ENCODE peak calls at places on chromosomes 5 and 9, in four cellular contexts. L is GM12878, I is K562, U is A549. H is an unnamed sample.

GRCh38 chr9:89115426-89115825 is 63.2 kb downstream of the SHC3 start:
- DNase-seq in L (no peak), I (no peak), U (no peak), H (no peak)

GRCh38 chr9:96087669-96088299 is 212.3 kb downstream of the ERCC6L2 start:
- DNase-seq in L (no peak), I (no peak), U (peak), H (no peak)

GRCh38 chr9:109036744-109037680 is 23.7 kb upstream of the CTNNAL1 start:
- DNase-seq in L (no peak), I (no peak), U (no peak), H (no peak)

GRCh38 chr5:43332401-43332800 is 19.2 kb upstream of the HMGCS1 start:
- DNase-seq in L (no peak), I (no peak), U (no peak), H (no peak)

GRCh38 chr5:164708831-164709230 is 1203.4 kb downstream of the MAT2B start:
- DNase-seq in L (no peak), I (no peak), U (no peak), H (no peak)

GRCh38 chr9:2199999-2200796 is 185.1 kb downstream of the SMARCA2 start:
- DNase-seq in L (no peak), I (no peak), U (no peak), H (no peak)

GRCh38 chr5:133531634-133532033 is 80.7 kb downstream of the FSTL4 start:
- DNase-seq in L (no peak), I (no peak), U (no peak), H (no peak)

GRCh38 chr9:36717276-36717675 is 144.6 kb downstream of the MELK start:
- DNase-seq in L (no peak), I (no peak), U (no peak), H (no peak)

GRCh38 chr5:14296533-14297331 is 153.6 kb downstream of the TRIO start:
- DNase-seq in L (no peak), I (no peak), U (no peak), H (no peak)

GRCh38 chr5:15763754-15764153 is 263.8 kb downstream of the FBXL7 start:
- DNase-seq in L (no peak), I (no peak), U (no peak), H (no peak)

GRCh38 chr5:91850031-91850430 is 466.9 kb upstream of the ARRDC3 start:
- DNase-seq in L (no peak), I (no peak), U (no peak), H (no peak)

GRCh38 chr5:96340357-96340756 is 92.7 kb downstream of the PCSK1 start:
- DNase-seq in L (no peak), I (no peak), U (no peak), H (no peak)

GRCh38 chr9:92963831-92964606 is 16.7 kb downstream of the FGD3 start:
- DNase-seq in L (peak), I (no peak), U (no peak), H (no peak)

GRCh38 chr9:131487621-131488031 is 15.1 kb upstream of the POMT1 start:
- DNase-seq in L (no peak), I (no peak), U (no peak), H (no peak)

GRCh38 chr9:95822583-95823431 is 52.7 kb upstream of the ERCC6L2 start:
- DNase-seq in L (peak), I (no peak), U (no peak), H (no peak)

GRCh38 chr5:5422819-5423515 is 490 bp downstream of the ICE1 start:
- DNase-seq in L (no peak), I (peak), U (no peak), H (no peak)

GRCh38 chr9:138052635-138053320 is 175.2 kb downstream of the CACNA1B start:
- DNase-seq in L (no peak), I (no peak), U (no peak), H (peak)

GRCh38 chr5:23316060-23316591 is 191.3 kb upstream of the PRDM9 start:
- DNase-seq in L (no peak), I (no peak), U (no peak), H (no peak)

GRCh38 chr9:137055385-137056364 is 1.8 kb upstream of the ENTPD2 start:
- DNase-seq in L (no peak), I (no peak), U (peak), H (peak)

GRCh38 chr5:67042586-67043133 is 153.9 kb downstream of the CD180 start:
- DNase-seq in L (no peak), I (no peak), U (no peak), H (no peak)

GRCh38 chr9:129330711-129331279 is 152.7 kb upstream of the IER5L start:
- DNase-seq in L (no peak), I (no peak), U (no peak), H (no peak)

GRCh38 chr5:179240561-179240960 is 104.7 kb downstream of the ADAMTS2 start:
- DNase-seq in L (no peak), I (no peak), U (no peak), H (peak)

GRCh38 chr5:62029303-62029702 is 276.7 kb upstream of the KIF2A start:
- DNase-seq in L (no peak), I (no peak), U (no peak), H (no peak)

GRCh38 chr5:93790401-93790800 is 49.0 kb upstream of the POU5F2 start:
- DNase-seq in L (no peak), I (no peak), U (no peak), H (no peak)

GRCh38 chr5:115419794-115420585 is 123.5 kb upstream of the CCDC112 start:
- DNase-seq in L (no peak), I (no peak), U (peak), H (no peak)

GRCh38 chr5:81247441-81247972 is 14.4 kb downstream of the CKMT2 start:
- DNase-seq in L (no peak), I (no peak), U (no peak), H (no peak)

GRCh38 chr5:52685621-52686370 is 101.9 kb upstream of the ITGA1 start:
- DNase-seq in L (no peak), I (no peak), U (no peak), H (no peak)

GRCh38 chr5:157924931-157925729 is 66.2 kb upstream of the CLINT1 start:
- DNase-seq in L (no peak), I (no peak), U (no peak), H (no peak)

GRCh38 chr5:91225848-91226686 is 157.1 kb downstream of the ARRDC3 start:
- DNase-seq in L (peak), I (no peak), U (no peak), H (no peak)

GRCh38 chr9:131290039-131290766 is 680 bp downstream of the PLPP7 start:
- DNase-seq in L (no peak), I (no peak), U (no peak), H (no peak)

DNA sequence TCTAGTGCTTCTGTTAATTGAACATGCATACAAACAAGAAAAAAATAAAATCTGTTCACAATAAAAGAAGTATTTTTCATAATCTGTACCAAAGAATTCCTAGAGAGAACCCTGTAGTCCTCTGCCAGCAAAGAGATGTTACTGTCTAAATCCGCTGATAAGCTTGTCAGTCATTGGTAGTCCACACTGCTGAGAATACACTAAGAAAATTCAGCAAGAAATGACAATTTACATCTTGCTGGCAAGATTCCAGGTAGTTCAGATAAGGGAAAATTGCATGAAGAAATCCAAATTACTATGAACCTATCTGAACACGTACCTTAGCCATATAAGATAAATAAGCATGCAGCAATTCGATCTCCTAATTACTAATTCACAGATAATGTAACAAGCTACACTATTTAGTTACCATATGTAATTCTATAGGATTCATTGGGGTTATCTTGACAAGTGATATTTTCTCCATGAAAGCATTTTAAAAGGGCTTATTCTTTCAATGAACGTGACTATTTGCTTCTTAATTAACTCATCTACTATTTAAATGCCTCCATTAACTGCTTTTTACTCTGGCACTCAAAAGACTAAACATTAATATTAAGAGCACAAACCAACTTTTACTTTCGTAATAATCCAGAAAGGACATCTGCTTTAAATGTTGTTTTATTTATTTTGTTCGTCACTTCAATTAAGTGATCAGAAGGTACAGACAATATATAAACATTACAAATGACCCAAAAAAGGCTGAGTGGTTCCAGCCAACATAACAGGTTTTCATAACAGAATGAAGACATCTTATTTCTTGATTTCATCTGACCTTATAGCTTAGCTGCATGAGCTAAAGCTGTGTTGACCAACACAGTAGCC is 9.7 kb downstream of the MPDZ start:
- DNase-seq in L (no peak), I (no peak), U (no peak), H (no peak)
- TF ChIP-seq EP300 in L (no peak), I (no peak), U (no peak), H (no peak)

GRCh38 chr5:138542956-138543729 is at the start of gene ETF1:
- DNase-seq in L (peak), I (peak), U (peak), H (peak)
- TF ChIP-seq EP300 in L (peak), I (peak), U (no peak), H (peak)

DNA sequence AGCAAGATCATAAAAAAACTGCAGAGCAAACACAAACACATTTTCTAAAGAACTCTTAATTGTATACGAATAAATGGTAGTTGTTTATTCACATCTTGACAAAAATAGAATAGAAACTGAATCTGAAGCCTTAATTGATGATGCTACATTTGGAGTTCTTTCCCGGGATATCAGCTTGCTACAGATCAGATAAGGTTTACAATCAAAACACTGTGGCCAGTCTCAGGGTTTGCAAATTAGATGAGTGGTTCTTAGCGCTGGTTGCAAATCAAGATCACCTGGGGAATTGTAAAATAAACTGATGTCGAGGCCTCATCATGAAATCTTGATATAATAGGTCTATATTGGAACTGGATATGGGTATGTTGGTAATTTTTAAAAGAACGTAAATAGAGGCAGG is 480.1 kb upstream of the C9orf72 start:
- DNase-seq in L (no peak), I (no peak), U (no peak), H (no peak)
- TF ChIP-seq EP300 in L (no peak), I (no peak), U (no peak), H (no peak)

DNA sequence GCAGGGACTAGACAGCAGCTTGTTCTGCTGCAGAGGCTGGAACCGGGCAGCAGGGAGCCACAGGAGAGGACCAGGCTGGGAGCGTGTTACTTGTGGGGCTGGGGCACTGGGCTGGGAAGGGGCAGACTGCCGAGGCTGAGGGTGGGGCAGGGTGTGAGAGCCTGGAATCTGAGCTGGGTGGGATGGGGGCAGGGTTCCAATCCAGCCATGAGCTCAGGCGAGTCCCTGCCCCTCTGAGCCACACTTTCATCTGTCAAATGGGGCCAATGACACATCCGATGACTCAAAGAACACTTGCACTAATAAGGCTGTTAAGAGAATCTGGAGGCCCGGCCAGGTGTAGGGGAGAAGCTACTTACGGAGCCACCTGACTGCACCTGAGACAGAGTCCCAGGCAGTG is 18.7 kb upstream of the WDR38 start:
- DNase-seq in L (no peak), I (no peak), U (no peak), H (no peak)
- TF ChIP-seq EP300 in L (no peak), I (no peak), U (no peak), H (no peak)

DNA sequence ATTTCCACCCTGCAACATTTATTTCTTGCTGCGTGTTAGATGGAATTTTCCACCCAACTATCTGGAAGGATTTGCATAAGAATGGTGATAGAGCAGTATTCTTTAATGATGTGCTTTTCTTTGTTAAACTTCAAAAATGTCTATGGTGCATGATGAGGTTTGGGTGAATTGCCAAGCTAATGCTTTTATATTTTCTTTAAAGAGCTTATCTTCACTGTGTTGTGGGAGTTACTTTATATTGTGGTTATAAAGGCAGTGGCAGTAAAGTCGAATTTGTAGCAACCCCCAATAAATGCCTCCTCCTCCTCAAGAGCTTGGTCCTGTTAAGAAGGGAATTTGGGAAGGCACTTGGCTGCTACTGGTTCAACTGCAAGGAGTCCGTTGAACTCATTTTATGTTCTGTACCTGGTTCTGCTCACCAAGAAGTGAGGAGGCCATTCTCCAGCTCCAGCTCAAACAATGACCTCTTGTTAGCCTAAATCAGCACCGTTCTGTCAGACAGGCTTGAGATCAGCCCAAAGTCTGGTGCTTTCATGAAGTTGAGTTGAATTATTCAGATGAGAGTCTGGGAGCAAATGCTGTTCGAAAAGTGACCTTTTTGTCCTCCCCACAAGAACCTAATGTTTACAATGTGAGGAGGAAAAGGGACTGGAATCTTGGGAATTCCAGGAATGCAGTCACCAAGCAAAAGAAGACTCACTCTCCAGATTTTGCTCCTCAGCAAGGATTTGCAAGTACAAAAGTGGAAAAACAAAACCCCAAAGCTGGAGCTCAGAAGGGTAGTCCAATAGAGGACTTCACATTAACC is 217.0 kb downstream of the TMEM38B start:
- DNase-seq in L (no peak), I (no peak), U (no peak), H (no peak)
- TF ChIP-seq EP300 in L (no peak), I (no peak), U (no peak), H (no peak)

GRCh38 chr9:69579749-69580581 is 92.2 kb downstream of the APBA1 start:
- DNase-seq in L (no peak), I (no peak), U (no peak), H (no peak)

GRCh38 chr9:69582018-69582417 is 90.2 kb downstream of the APBA1 start:
- DNase-seq in L (no peak), I (no peak), U (no peak), H (no peak)

GRCh38 chr9:69582544-69583297 is 89.5 kb downstream of the APBA1 start:
- DNase-seq in L (no peak), I (no peak), U (no peak), H (no peak)

GRCh38 chr9:69579032-69579748 is 93.0 kb downstream of the APBA1 start:
- DNase-seq in L (no peak), I (no peak), U (no peak), H (no peak)

DNA sequence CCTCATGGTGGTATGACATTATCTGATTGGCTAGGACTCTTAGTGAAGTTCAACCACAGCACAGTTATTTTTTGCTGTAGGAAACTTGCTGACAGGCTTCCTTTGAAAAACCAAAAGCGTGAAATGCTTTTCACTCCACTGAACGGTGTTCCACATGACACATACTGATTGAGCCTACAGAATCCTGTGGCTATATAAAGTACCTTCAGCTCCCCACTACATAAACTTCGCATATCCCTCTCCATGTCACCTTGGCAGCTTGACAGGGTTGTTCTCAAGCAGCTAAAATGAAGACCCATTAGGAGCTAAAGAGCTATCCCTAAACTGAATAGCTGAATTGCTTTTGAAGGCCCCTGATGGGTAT is 91.6 kb downstream of the APBA1 start:
- DNase-seq in L (no peak), I (no peak), U (no peak), H (no peak)
- TF ChIP-seq EP300 in L (no peak), I (no peak), U (no peak), H (no peak)

DNA sequence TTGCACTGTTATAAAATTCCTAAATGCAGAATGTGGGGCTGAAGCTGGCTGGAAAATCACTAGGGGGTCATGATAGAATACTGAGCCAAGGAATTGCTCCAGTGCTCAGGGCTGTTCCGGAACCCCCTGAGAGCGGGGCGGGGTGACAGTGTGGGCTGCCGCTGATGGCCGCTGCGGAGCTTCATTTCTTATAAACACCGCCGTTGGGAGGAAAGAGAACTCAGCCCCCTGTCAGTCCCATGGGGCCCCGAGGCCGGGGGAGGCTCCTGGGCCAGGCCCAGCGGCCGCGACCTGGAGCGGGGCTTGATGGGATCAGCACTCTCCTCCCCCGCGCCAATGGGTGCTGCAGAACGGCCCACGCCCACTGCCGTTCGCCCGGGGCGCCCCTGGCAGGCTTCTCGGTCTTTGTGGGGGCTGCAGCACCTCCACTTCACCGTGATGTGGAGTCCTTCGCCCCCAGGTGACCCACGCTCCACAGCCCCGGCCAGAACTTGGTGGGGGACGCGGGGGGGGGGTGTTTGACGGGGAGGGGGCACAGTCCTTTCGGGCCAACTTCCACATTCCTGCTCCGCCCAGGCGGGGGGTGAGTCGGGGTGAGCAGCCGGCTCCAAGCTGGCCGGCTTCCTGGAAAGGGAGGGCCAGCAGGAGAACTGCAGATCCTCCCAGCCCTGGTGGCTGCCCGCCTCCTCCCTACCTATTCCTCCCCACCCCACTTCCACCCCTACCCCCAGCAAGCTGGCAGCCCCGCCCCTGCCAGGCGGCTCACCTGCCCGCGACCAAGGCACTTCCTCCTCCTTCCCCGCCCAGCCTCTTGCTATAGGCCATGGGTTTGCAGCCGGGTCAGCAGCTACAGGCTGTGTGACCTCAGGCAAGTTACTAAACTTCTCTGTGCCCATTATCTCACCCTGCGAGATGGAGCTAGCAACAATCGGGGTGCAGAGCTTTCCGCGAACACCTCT is 5.4 kb upstream of the IRF1 start:
- DNase-seq in L (peak), I (peak), U (peak), H (peak)
- TF ChIP-seq EP300 in L (no peak), I (peak), U (peak), H (peak)

GRCh38 chr5:174177976-174178600 is 132.6 kb downstream of the NSG2 start:
- DNase-seq in L (no peak), I (no peak), U (no peak), H (no peak)
- TF ChIP-seq EP300 in L (no peak), I (no peak), U (no peak), H (no peak)

H was measured in sigmoid colon.